ENCODE peak calls at places on chromosomes 6 and 20, in six cellular contexts. P, O, T, N, Y and B are unnamed samples. For H3K9me3 and H3K4me1, the result is how much of the 10 kb centered on the place peaks cover.

GRCh38 chr6:9397981-9398559 is 962.7 kb upstream of the SLC35B3 start:
- DNase-seq in P (peak), O (no peak), T (peak), N (peak), Y (peak), B (no peak)

GRCh38 chr20:31523361-31524283 is 9.4 kb downstream of the HM13 start:
- DNase-seq in P (no peak), O (peak), T (peak), N (no peak), Y (no peak), B (no peak)

GRCh38 chr6:134352786-134353480 is 35.0 kb upstream of the SGK1 start:
- DNase-seq in P (no peak), O (no peak), T (no peak), N (no peak), Y (no peak), B (no peak)

GRCh38 chr20:20457392-20458126 is 89.7 kb downstream of the INSM1 start:
- DNase-seq in P (no peak), O (no peak), T (no peak), N (no peak), Y (no peak), B (no peak)

GRCh38 chr6:21593927-21594421 is 423 bp downstream of the SOX4 start:
- DNase-seq in P (peak), O (no peak), T (no peak), N (no peak), Y (peak), B (peak)

GRCh38 chr6:20875369-20875963 is 341.2 kb downstream of the CDKAL1 start:
- DNase-seq in P (peak), O (no peak), T (no peak), N (no peak), Y (no peak), B (no peak)

GRCh38 chr6:129209355-129209754 is 326.4 kb downstream of the LAMA2 start:
- DNase-seq in P (no peak), O (no peak), T (no peak), N (no peak), Y (no peak), B (no peak)

GRCh38 chr6:115914098-115914497 is 146.6 kb downstream of the FRK start:
- DNase-seq in P (no peak), O (no peak), T (no peak), N (no peak), Y (no peak), B (no peak)

GRCh38 chr6:53484409-53485280 is 60.3 kb downstream of the GCLC start:
- DNase-seq in P (peak), O (peak), T (no peak), N (peak), Y (peak), B (peak)

GRCh38 chr20:19661717-19662637 is 96.1 kb upstream of the RIN2 start:
- DNase-seq in P (peak), O (peak), T (peak), N (peak), Y (peak), B (peak)

GRCh38 chr20:51037499-51038110 is 14.7 kb upstream of the KCNG1 start:
- DNase-seq in P (no peak), O (no peak), T (no peak), N (no peak), Y (no peak), B (no peak)

GRCh38 chr20:57056651-57057050 is 209.8 kb downstream of the BMP7 start:
- DNase-seq in P (no peak), O (no peak), T (no peak), N (no peak), Y (no peak), B (no peak)

GRCh38 chr20:52193133-52193532 is 1.6 kb upstream of the ZFP64 start:
- DNase-seq in P (peak), O (no peak), T (no peak), N (no peak), Y (no peak), B (no peak)

GRCh38 chr6:123770247-123770949 is 33.3 kb upstream of the NKAIN2 start:
- DNase-seq in P (no peak), O (no peak), T (no peak), N (no peak), Y (no peak), B (no peak)

GRCh38 chr20:13017883-13018535 is 9.2 kb downstream of the SPTLC3 start:
- DNase-seq in P (no peak), O (no peak), T (no peak), N (no peak), Y (no peak), B (no peak)

GRCh38 chr6:1856381-1856780 is 246.7 kb downstream of the FOXC1 start:
- DNase-seq in P (no peak), O (no peak), T (no peak), N (no peak), Y (no peak), B (no peak)

GRCh38 chr6:108697646-108698161 is 137.0 kb downstream of the FOXO3 start:
- DNase-seq in P (no peak), O (peak), T (no peak), N (no peak), Y (no peak), B (no peak)

GRCh38 chr6:2245954-2246863 is 804 bp upstream of the GMDS start:
- DNase-seq in P (peak), O (peak), T (peak), N (peak), Y (peak), B (peak)

GRCh38 chr6:38018755-38019165 is 199.2 kb downstream of the ZFAND3 start:
- DNase-seq in P (no peak), O (no peak), T (no peak), N (no peak), Y (no peak), B (no peak)

GRCh38 chr6:150813319-150813992 is 52.0 kb upstream of the MTHFD1L start:
- DNase-seq in P (no peak), O (no peak), T (no peak), N (no peak), Y (no peak), B (no peak)

DNA sequence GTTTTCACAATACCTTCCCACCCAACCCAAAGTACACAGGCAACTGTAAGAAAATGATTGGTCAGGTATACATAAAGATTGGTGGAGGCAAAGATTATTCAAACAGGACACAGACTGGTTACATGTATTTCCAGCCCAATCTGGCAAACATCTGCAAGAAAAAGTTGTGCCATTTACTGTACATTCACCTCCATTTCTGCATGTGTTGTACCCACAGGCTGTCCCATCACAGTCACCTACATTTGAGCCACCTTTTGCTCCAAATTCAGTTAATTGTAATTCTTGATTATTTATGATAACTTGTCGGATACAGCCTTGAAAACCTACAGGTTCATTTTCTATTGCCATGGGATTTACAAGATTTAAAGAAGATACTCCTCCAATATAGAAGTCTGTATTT is 85.6 kb downstream of the PHF3 start:
- DNase-seq in P (no peak), O (no peak), T (no peak), N (no peak), Y (no peak), B (no peak)
- H3K9me3 ChIP-seq in P (under half), O (under half), T (under half), N (under half), Y (under half), B (under half)

GRCh38 chr6:75609639-75610590 is 8.2 kb downstream of the SENP6 start:
- DNase-seq in P (no peak), O (no peak), T (no peak), N (no peak), Y (no peak), B (no peak)
- H3K4me1 ChIP-seq in P (under half), O (under half), T (half or more), N (under half), Y (half or more), B (half or more)

GRCh38 chr20:39849171-39849570 is 839.9 kb downstream of the MAFB start:
- DNase-seq in P (no peak), O (no peak), T (no peak), N (no peak), Y (no peak), B (no peak)

GRCh38 chr20:39850821-39851330 is 838.2 kb downstream of the MAFB start:
- DNase-seq in P (no peak), O (no peak), T (no peak), N (peak), Y (no peak), B (no peak)

GRCh38 chr20:39851459-39851858 is 837.6 kb downstream of the MAFB start:
- DNase-seq in P (no peak), O (no peak), T (no peak), N (no peak), Y (no peak), B (no peak)

GRCh38 chr20:39850236-39850635 is 838.8 kb downstream of the MAFB start:
- DNase-seq in P (no peak), O (no peak), T (no peak), N (no peak), Y (no peak), B (no peak)

DNA sequence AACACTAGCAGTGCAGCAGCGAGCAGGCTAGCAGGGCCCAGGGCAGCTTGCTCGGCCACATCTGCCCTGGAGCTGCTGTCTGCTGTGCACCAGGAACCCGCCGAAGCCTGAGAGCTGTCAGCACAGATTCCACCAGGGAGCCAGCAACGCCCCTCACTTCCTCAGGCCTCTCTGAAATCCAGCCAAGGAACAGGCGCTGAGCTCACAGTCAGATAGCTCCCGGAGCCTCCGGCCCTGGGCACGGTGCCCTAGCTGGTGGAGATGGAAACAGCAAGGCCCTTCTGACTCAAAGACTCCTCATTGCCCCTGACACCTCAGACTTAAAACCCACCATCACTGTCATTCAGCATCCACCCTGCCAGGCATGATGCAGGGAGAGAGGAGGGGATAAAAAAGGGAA is 839.4 kb downstream of the MAFB start:
- DNase-seq in P (peak), O (peak), T (peak), N (peak), Y (peak), B (no peak)
- H3K9me3 ChIP-seq in P (under half), O (under half), T (under half), N (under half), Y (under half), B (under half)

GRCh38 chr6:4925580-4925979 is 78.3 kb downstream of the RPP40 start:
- DNase-seq in P (peak), O (no peak), T (no peak), N (peak), Y (no peak), B (no peak)

GRCh38 chr6:4928426-4928825 is 75.4 kb downstream of the RPP40 start:
- DNase-seq in P (no peak), O (no peak), T (no peak), N (no peak), Y (no peak), B (no peak)

GRCh38 chr6:4920914-4921410 is 82.9 kb downstream of the RPP40 start:
- DNase-seq in P (no peak), O (no peak), T (no peak), N (no peak), Y (no peak), B (no peak)

GRCh38 chr6:4922488-4923037 is 81.3 kb downstream of the RPP40 start:
- DNase-seq in P (no peak), O (no peak), T (no peak), N (no peak), Y (no peak), B (no peak)

GRCh38 chr6:4924872-4925271 is 79.0 kb downstream of the RPP40 start:
- DNase-seq in P (no peak), O (no peak), T (no peak), N (no peak), Y (no peak), B (no peak)
- H3K4me1 ChIP-seq in P (under half), O (under half), T (under half), N (under half), Y (under half), B (under half)

DNA sequence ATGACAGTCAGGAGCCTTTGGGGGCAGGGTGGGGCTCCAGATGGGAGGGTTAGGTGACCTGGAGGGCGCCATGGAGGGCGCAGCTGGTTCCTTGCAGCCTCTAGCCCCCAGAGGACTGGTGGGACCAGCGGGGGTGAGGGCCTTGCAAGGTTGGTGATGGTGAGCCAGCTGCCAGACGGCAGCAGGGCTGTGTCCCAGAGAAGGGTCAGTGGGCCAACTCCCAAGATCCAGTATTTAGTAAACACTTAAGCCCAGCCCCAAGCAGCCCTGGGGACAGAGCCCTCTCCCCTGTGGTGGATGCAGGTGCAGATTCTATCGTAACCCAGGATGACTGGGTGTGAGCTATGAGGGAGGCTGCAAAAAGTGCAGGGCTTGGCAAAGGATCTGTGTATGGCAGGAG is 201.5 kb upstream of the RNF24 start:
- DNase-seq in P (no peak), O (no peak), T (no peak), N (no peak), Y (no peak), B (no peak)
- H3K9me3 ChIP-seq in P (under half), O (under half), T (under half), N (under half), Y (under half), B (under half)